ENCODE peak calls at places on chromosomes 7 and 10, in eight cellular contexts. One of them, this sample, is unnamed.

GRCh38 chr7:97006951-97007861 is 1.9 kb downstream of the DLX6 start:
- DNase-seq in stimulated activated CD4-positive, alpha-beta T cell treated with anti-CD3 and anti-CD28 coated beads, Interleukin-12 subunit alpha, Interleukin-12 subunit beta, amount 100 ng/mL, for 4 hours: no peak
- DNase-seq in naive thymus-derived CD8-positive, alpha-beta T cell: no peak
- DNase-seq in foreskin fibroblast: no peak
- DNase-seq in T-helper 2 cell: no peak
- DNase-seq in NB4: no peak
- DNase-seq in amniotic stem cell: no peak
- DNase-seq in lower leg skin: no peak
- DNase-seq in this sample: no peak

GRCh38 chr10:123380491-123381085 is 226.4 kb downstream of the BUB3 start:
- DNase-seq in lower leg skin: no peak
- DNase-seq in amniotic stem cell: no peak
- DNase-seq in naive thymus-derived CD8-positive, alpha-beta T cell: no peak
- DNase-seq in NB4: peak; percentile 34
- DNase-seq in stimulated activated CD4-positive, alpha-beta T cell treated with anti-CD3 and anti-CD28 coated beads, Interleukin-12 subunit alpha, Interleukin-12 subunit beta, amount 100 ng/mL, for 4 hours: no peak
- DNase-seq in foreskin fibroblast: no peak
- DNase-seq in T-helper 2 cell: no peak
- DNase-seq in this sample: no peak

GRCh38 chr7:43768201-43768893 is 9.9 kb downstream of the BLVRA start:
- DNase-seq in stimulated activated CD4-positive, alpha-beta T cell treated with anti-CD3 and anti-CD28 coated beads, Interleukin-12 subunit alpha, Interleukin-12 subunit beta, amount 100 ng/mL, for 4 hours: no peak
- DNase-seq in lower leg skin: peak; percentile 77
- DNase-seq in naive thymus-derived CD8-positive, alpha-beta T cell: no peak
- DNase-seq in amniotic stem cell: no peak
- DNase-seq in T-helper 2 cell: peak; percentile 30
- DNase-seq in foreskin fibroblast: no peak
- DNase-seq in NB4: no peak
- DNase-seq in this sample: no peak

GRCh38 chr7:75740846-75741497 is 2.2 kb upstream of the HIP1 start:
- DNase-seq in NB4: peak; percentile 94
- DNase-seq in T-helper 2 cell: no peak
- DNase-seq in amniotic stem cell: no peak
- DNase-seq in naive thymus-derived CD8-positive, alpha-beta T cell: no peak
- DNase-seq in foreskin fibroblast: no peak
- DNase-seq in lower leg skin: peak; percentile 90
- DNase-seq in stimulated activated CD4-positive, alpha-beta T cell treated with anti-CD3 and anti-CD28 coated beads, Interleukin-12 subunit alpha, Interleukin-12 subunit beta, amount 100 ng/mL, for 4 hours: no peak
- DNase-seq in this sample: peak; percentile 52

GRCh38 chr7:70660154-70660818 is 471.7 kb upstream of the GALNT17 start:
- DNase-seq in amniotic stem cell: no peak
- DNase-seq in stimulated activated CD4-positive, alpha-beta T cell treated with anti-CD3 and anti-CD28 coated beads, Interleukin-12 subunit alpha, Interleukin-12 subunit beta, amount 100 ng/mL, for 4 hours: no peak
- DNase-seq in T-helper 2 cell: peak; percentile 62
- DNase-seq in naive thymus-derived CD8-positive, alpha-beta T cell: peak; percentile 63
- DNase-seq in lower leg skin: no peak
- DNase-seq in NB4: peak; percentile 22
- DNase-seq in foreskin fibroblast: no peak
- DNase-seq in this sample: no peak

GRCh38 chr10:4242561-4243035 is 457.6 kb upstream of the KLF6 start:
- DNase-seq in foreskin fibroblast: peak; percentile 83
- DNase-seq in amniotic stem cell: peak; percentile 12
- DNase-seq in lower leg skin: no peak
- DNase-seq in stimulated activated CD4-positive, alpha-beta T cell treated with anti-CD3 and anti-CD28 coated beads, Interleukin-12 subunit alpha, Interleukin-12 subunit beta, amount 100 ng/mL, for 4 hours: no peak
- DNase-seq in NB4: no peak
- DNase-seq in naive thymus-derived CD8-positive, alpha-beta T cell: no peak
- DNase-seq in T-helper 2 cell: no peak
- DNase-seq in this sample: no peak

GRCh38 chr7:125256446-125256845 is 326.8 kb upstream of the POT1 start:
- DNase-seq in foreskin fibroblast: no peak
- DNase-seq in amniotic stem cell: no peak
- DNase-seq in stimulated activated CD4-positive, alpha-beta T cell treated with anti-CD3 and anti-CD28 coated beads, Interleukin-12 subunit alpha, Interleukin-12 subunit beta, amount 100 ng/mL, for 4 hours: no peak
- DNase-seq in lower leg skin: no peak
- DNase-seq in NB4: no peak
- DNase-seq in T-helper 2 cell: no peak
- DNase-seq in naive thymus-derived CD8-positive, alpha-beta T cell: no peak
- DNase-seq in this sample: no peak

GRCh38 chr7:25894002-25894901 is 257.7 kb upstream of the NFE2L3 start:
- DNase-seq in amniotic stem cell: no peak
- DNase-seq in T-helper 2 cell: peak; percentile 83
- DNase-seq in foreskin fibroblast: no peak
- DNase-seq in stimulated activated CD4-positive, alpha-beta T cell treated with anti-CD3 and anti-CD28 coated beads, Interleukin-12 subunit alpha, Interleukin-12 subunit beta, amount 100 ng/mL, for 4 hours: no peak
- DNase-seq in naive thymus-derived CD8-positive, alpha-beta T cell: peak; percentile 48
- DNase-seq in NB4: peak; percentile 60
- DNase-seq in lower leg skin: no peak
- DNase-seq in this sample: no peak

GRCh38 chr7:55591282-55591931 is 19.1 kb upstream of the VOPP1 start:
- DNase-seq in amniotic stem cell: no peak
- DNase-seq in NB4: no peak
- DNase-seq in stimulated activated CD4-positive, alpha-beta T cell treated with anti-CD3 and anti-CD28 coated beads, Interleukin-12 subunit alpha, Interleukin-12 subunit beta, amount 100 ng/mL, for 4 hours: no peak
- DNase-seq in foreskin fibroblast: no peak
- DNase-seq in T-helper 2 cell: no peak
- DNase-seq in naive thymus-derived CD8-positive, alpha-beta T cell: no peak
- DNase-seq in lower leg skin: no peak
- DNase-seq in this sample: no peak

GRCh38 chr10:38093816-38094157 is 350 bp upstream of the ZNF37A start:
- DNase-seq in T-helper 2 cell: no peak
- DNase-seq in NB4: no peak
- DNase-seq in foreskin fibroblast: no peak
- DNase-seq in lower leg skin: no peak
- DNase-seq in stimulated activated CD4-positive, alpha-beta T cell treated with anti-CD3 and anti-CD28 coated beads, Interleukin-12 subunit alpha, Interleukin-12 subunit beta, amount 100 ng/mL, for 4 hours: no peak
- DNase-seq in naive thymus-derived CD8-positive, alpha-beta T cell: no peak
- DNase-seq in amniotic stem cell: no peak
- DNase-seq in this sample: no peak

GRCh38 chr7:18459439-18459838 is 36.1 kb upstream of the HDAC9 start:
- DNase-seq in foreskin fibroblast: no peak
- DNase-seq in amniotic stem cell: no peak
- DNase-seq in stimulated activated CD4-positive, alpha-beta T cell treated with anti-CD3 and anti-CD28 coated beads, Interleukin-12 subunit alpha, Interleukin-12 subunit beta, amount 100 ng/mL, for 4 hours: no peak
- DNase-seq in NB4: no peak
- DNase-seq in naive thymus-derived CD8-positive, alpha-beta T cell: no peak
- DNase-seq in T-helper 2 cell: no peak
- DNase-seq in lower leg skin: no peak
- DNase-seq in this sample: no peak

GRCh38 chr7:43700646-43701501 is 28.4 kb downstream of the COA1 start:
- DNase-seq in amniotic stem cell: no peak
- DNase-seq in NB4: no peak
- DNase-seq in naive thymus-derived CD8-positive, alpha-beta T cell: no peak
- DNase-seq in lower leg skin: no peak
- DNase-seq in stimulated activated CD4-positive, alpha-beta T cell treated with anti-CD3 and anti-CD28 coated beads, Interleukin-12 subunit alpha, Interleukin-12 subunit beta, amount 100 ng/mL, for 4 hours: no peak
- DNase-seq in T-helper 2 cell: no peak
- DNase-seq in foreskin fibroblast: peak; percentile 27
- DNase-seq in this sample: no peak

GRCh38 chr7:70113078-70113477 is 514.8 kb downstream of the AUTS2 start:
- DNase-seq in T-helper 2 cell: no peak
- DNase-seq in amniotic stem cell: no peak
- DNase-seq in naive thymus-derived CD8-positive, alpha-beta T cell: no peak
- DNase-seq in stimulated activated CD4-positive, alpha-beta T cell treated with anti-CD3 and anti-CD28 coated beads, Interleukin-12 subunit alpha, Interleukin-12 subunit beta, amount 100 ng/mL, for 4 hours: no peak
- DNase-seq in lower leg skin: no peak
- DNase-seq in foreskin fibroblast: no peak
- DNase-seq in NB4: no peak
- DNase-seq in this sample: no peak

GRCh38 chr7:159093351-159093971 is 51.2 kb downstream of the VIPR2 start:
- DNase-seq in NB4: no peak
- DNase-seq in amniotic stem cell: no peak
- DNase-seq in T-helper 2 cell: no peak
- DNase-seq in lower leg skin: peak; percentile 78
- DNase-seq in naive thymus-derived CD8-positive, alpha-beta T cell: no peak
- DNase-seq in stimulated activated CD4-positive, alpha-beta T cell treated with anti-CD3 and anti-CD28 coated beads, Interleukin-12 subunit alpha, Interleukin-12 subunit beta, amount 100 ng/mL, for 4 hours: no peak
- DNase-seq in foreskin fibroblast: no peak
- DNase-seq in this sample: no peak

GRCh38 chr7:100220833-100221718 is 1.3 kb downstream of the PVRIG start:
- DNase-seq in foreskin fibroblast: no peak
- DNase-seq in lower leg skin: no peak
- DNase-seq in stimulated activated CD4-positive, alpha-beta T cell treated with anti-CD3 and anti-CD28 coated beads, Interleukin-12 subunit alpha, Interleukin-12 subunit beta, amount 100 ng/mL, for 4 hours: peak; percentile 68
- DNase-seq in amniotic stem cell: no peak
- DNase-seq in NB4: no peak
- DNase-seq in naive thymus-derived CD8-positive, alpha-beta T cell: peak; percentile 89
- DNase-seq in T-helper 2 cell: peak; percentile 96
- DNase-seq in this sample: no peak

GRCh38 chr7:127799535-127800305 is 147.7 kb downstream of the SND1 start:
- DNase-seq in NB4: no peak
- DNase-seq in foreskin fibroblast: no peak
- DNase-seq in T-helper 2 cell: no peak
- DNase-seq in lower leg skin: no peak
- DNase-seq in stimulated activated CD4-positive, alpha-beta T cell treated with anti-CD3 and anti-CD28 coated beads, Interleukin-12 subunit alpha, Interleukin-12 subunit beta, amount 100 ng/mL, for 4 hours: no peak
- DNase-seq in naive thymus-derived CD8-positive, alpha-beta T cell: no peak
- DNase-seq in amniotic stem cell: no peak
- DNase-seq in this sample: no peak

GRCh38 chr7:75987805-75988630 is 6.4 kb downstream of the TMEM120A start:
- DNase-seq in foreskin fibroblast: no peak
- DNase-seq in NB4: no peak
- DNase-seq in lower leg skin: no peak
- DNase-seq in amniotic stem cell: no peak
- DNase-seq in stimulated activated CD4-positive, alpha-beta T cell treated with anti-CD3 and anti-CD28 coated beads, Interleukin-12 subunit alpha, Interleukin-12 subunit beta, amount 100 ng/mL, for 4 hours: no peak
- DNase-seq in T-helper 2 cell: no peak
- DNase-seq in naive thymus-derived CD8-positive, alpha-beta T cell: no peak
- DNase-seq in this sample: no peak

GRCh38 chr10:102119417-102120141 is 589 bp downstream of the LDB1 start:
- DNase-seq in T-helper 2 cell: peak; percentile 81
- DNase-seq in amniotic stem cell: no peak
- DNase-seq in NB4: peak; percentile 70
- DNase-seq in foreskin fibroblast: peak; percentile 83
- DNase-seq in lower leg skin: peak; percentile 95
- DNase-seq in stimulated activated CD4-positive, alpha-beta T cell treated with anti-CD3 and anti-CD28 coated beads, Interleukin-12 subunit alpha, Interleukin-12 subunit beta, amount 100 ng/mL, for 4 hours: peak; percentile 33
- DNase-seq in naive thymus-derived CD8-positive, alpha-beta T cell: peak; percentile 59
- DNase-seq in this sample: peak; percentile 35

GRCh38 chr10:33111652-33112051 is 153.6 kb upstream of the ITGB1 start:
- DNase-seq in lower leg skin: no peak
- DNase-seq in NB4: no peak
- DNase-seq in T-helper 2 cell: peak; percentile 79
- DNase-seq in amniotic stem cell: no peak
- DNase-seq in foreskin fibroblast: no peak
- DNase-seq in naive thymus-derived CD8-positive, alpha-beta T cell: no peak
- DNase-seq in stimulated activated CD4-positive, alpha-beta T cell treated with anti-CD3 and anti-CD28 coated beads, Interleukin-12 subunit alpha, Interleukin-12 subunit beta, amount 100 ng/mL, for 4 hours: no peak
- DNase-seq in this sample: no peak

GRCh38 chr10:75037171-75038153 is 74.0 kb upstream of the SAMD8 start:
- DNase-seq in lower leg skin: no peak
- DNase-seq in amniotic stem cell: no peak
- DNase-seq in foreskin fibroblast: no peak
- DNase-seq in T-helper 2 cell: no peak
- DNase-seq in naive thymus-derived CD8-positive, alpha-beta T cell: no peak
- DNase-seq in NB4: no peak
- DNase-seq in stimulated activated CD4-positive, alpha-beta T cell treated with anti-CD3 and anti-CD28 coated beads, Interleukin-12 subunit alpha, Interleukin-12 subunit beta, amount 100 ng/mL, for 4 hours: no peak
- DNase-seq in this sample: no peak

GRCh38 chr7:28580626-28581025 is 168.3 kb downstream of the CREB5 start:
- DNase-seq in lower leg skin: no peak
- DNase-seq in amniotic stem cell: no peak
- DNase-seq in stimulated activated CD4-positive, alpha-beta T cell treated with anti-CD3 and anti-CD28 coated beads, Interleukin-12 subunit alpha, Interleukin-12 subunit beta, amount 100 ng/mL, for 4 hours: no peak
- DNase-seq in T-helper 2 cell: no peak
- DNase-seq in naive thymus-derived CD8-positive, alpha-beta T cell: no peak
- DNase-seq in NB4: no peak
- DNase-seq in foreskin fibroblast: no peak
- DNase-seq in this sample: no peak